ENCODE peak calls at places on chromosomes 7 and 10, in four cellular contexts. D, B, U and R are unnamed samples.

GRCh38 chr7:26361637-26362036 is 70.0 kb downstream of the SNX10 start:
- DNase-seq in B (no peak), U (no peak), D (no peak), R (no peak)

GRCh38 chr7:30923774-30924413 is 12.2 kb downstream of the AQP1 start:
- DNase-seq in B (no peak), U (no peak), D (no peak), R (no peak)

GRCh38 chr7:24366901-24367300 is 82.9 kb downstream of the NPY start:
- DNase-seq in B (no peak), D (no peak), U (no peak), R (no peak)

GRCh38 chr7:88664630-88665233 is 94.8 kb upstream of the ZNF804B start:
- DNase-seq in D (no peak), B (no peak), U (peak), R (no peak)

GRCh38 chr10:104498345-104498955 is 142.6 kb upstream of the SORCS3 start:
- DNase-seq in U (no peak), D (no peak), B (no peak), R (no peak)

GRCh38 chr10:23581906-23582305 is 143.0 kb downstream of the OTUD1 start:
- DNase-seq in B (no peak), U (no peak), D (no peak), R (no peak)

GRCh38 chr7:23315366-23315765 is 16.2 kb downstream of the MALSU1 start:
- DNase-seq in U (no peak), B (no peak), D (no peak), R (no peak)

GRCh38 chr7:2616387-2616966 is 15.3 kb upstream of the TTYH3 start:
- DNase-seq in B (no peak), U (no peak), D (no peak), R (no peak)

GRCh38 chr10:126571203-126571602 is 99.3 kb downstream of the C10orf90 start:
- DNase-seq in D (peak), U (peak), B (peak), R (no peak)

GRCh38 chr7:102292813-102293798 is 6.4 kb downstream of the SH2B2 start:
- DNase-seq in B (no peak), U (no peak), D (peak), R (no peak)

GRCh38 chr7:47045592-47045991 is 536.3 kb downstream of the TNS3 start:
- DNase-seq in D (no peak), U (no peak), B (no peak), R (no peak)

GRCh38 chr7:5408777-5409176 is 14.9 kb downstream of the TNRC18 start:
- DNase-seq in U (no peak), B (no peak), D (no peak), R (no peak)

GRCh38 chr10:43190775-43191174 is 52.5 kb downstream of the CSGALNACT2 start:
- DNase-seq in U (no peak), B (no peak), D (no peak), R (no peak)

GRCh38 chr7:51789494-51789893 is 472.9 kb upstream of the COBL start:
- DNase-seq in D (no peak), U (no peak), B (no peak), R (no peak)
- TF ChIP-seq RNF2 in D (no peak), U (no peak), B (no peak), R (no peak)

GRCh38 chr7:86972072-86972471 is 87.4 kb downstream of the ELAPOR2 start:
- DNase-seq in D (no peak), B (no peak), U (no peak), R (no peak)
- TF ChIP-seq RNF2 in D (no peak), B (no peak), U (no peak), R (no peak)

GRCh38 chr7:73520673-73521635 is 1.1 kb downstream of the BAZ1B start:
- DNase-seq in U (no peak), D (peak), B (no peak), R (peak)

GRCh38 chr7:73522081-73522818 is at the start of gene BAZ1B:
- DNase-seq in B (peak), U (peak), D (peak), R (peak)

GRCh38 chr7:73519867-73520672 is 2.0 kb downstream of the BAZ1B start:
- DNase-seq in U (no peak), B (peak), D (peak), R (peak)

GRCh38 chr7:73518470-73518869 is 3.6 kb downstream of the BAZ1B start:
- DNase-seq in B (no peak), U (no peak), D (no peak), R (no peak)

GRCh38 chr7:73521636-73522080 is 435 bp downstream of the BAZ1B start:
- DNase-seq in U (no peak), D (peak), B (peak), R (peak)
- TF ChIP-seq RNF2 in U (no peak), D (no peak), B (no peak), R (no peak)

DNA sequence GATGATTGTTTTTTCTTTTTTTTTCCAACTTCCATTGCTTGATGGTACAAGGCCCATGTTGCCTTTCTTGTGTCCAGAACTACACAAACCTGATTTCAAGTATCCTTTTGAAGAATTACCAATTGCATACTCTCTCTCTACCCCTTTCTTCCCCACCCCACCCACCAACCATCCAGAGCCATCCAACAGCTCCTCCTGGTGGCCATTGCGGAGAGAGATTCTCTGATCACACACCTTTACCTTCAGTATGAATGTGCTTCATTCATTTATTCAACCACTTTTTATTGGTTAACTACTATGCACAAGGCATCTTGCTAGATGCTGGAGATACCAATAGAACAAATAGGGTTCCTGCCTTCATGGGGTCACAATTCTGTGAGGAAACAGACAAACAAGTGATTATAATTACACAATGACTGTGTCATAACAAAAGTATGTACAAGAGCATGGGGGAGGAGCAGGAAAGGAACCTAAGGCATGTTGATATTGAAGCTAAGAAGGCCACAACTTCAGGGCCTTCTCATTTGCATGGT is 297.1 kb upstream of the LYZL1 start:
- DNase-seq in D (peak), B (peak), U (peak), R (peak)
- TF ChIP-seq RNF2 in D (no peak), B (no peak), U (no peak), R (no peak)

GRCh38 chr10:91034494-91035157 is 113.7 kb upstream of the ANKRD1 start:
- DNase-seq in U (no peak), B (peak), D (no peak), R (no peak)
- TF ChIP-seq RNF2 in U (no peak), B (no peak), D (no peak), R (no peak)

GRCh38 chr7:107118109-107118900 is 50.5 kb upstream of the HBP1 start:
- DNase-seq in B (no peak), U (no peak), D (peak), R (no peak)

GRCh38 chr7:107119376-107120100 is 49.3 kb upstream of the HBP1 start:
- DNase-seq in U (no peak), B (no peak), D (no peak), R (no peak)

GRCh38 chr7:107115114-107115513 is 53.7 kb upstream of the HBP1 start:
- DNase-seq in B (no peak), D (no peak), U (no peak), R (no peak)

GRCh38 chr7:107113866-107114265 is 54.9 kb upstream of the HBP1 start:
- DNase-seq in B (no peak), D (no peak), U (no peak), R (no peak)

DNA sequence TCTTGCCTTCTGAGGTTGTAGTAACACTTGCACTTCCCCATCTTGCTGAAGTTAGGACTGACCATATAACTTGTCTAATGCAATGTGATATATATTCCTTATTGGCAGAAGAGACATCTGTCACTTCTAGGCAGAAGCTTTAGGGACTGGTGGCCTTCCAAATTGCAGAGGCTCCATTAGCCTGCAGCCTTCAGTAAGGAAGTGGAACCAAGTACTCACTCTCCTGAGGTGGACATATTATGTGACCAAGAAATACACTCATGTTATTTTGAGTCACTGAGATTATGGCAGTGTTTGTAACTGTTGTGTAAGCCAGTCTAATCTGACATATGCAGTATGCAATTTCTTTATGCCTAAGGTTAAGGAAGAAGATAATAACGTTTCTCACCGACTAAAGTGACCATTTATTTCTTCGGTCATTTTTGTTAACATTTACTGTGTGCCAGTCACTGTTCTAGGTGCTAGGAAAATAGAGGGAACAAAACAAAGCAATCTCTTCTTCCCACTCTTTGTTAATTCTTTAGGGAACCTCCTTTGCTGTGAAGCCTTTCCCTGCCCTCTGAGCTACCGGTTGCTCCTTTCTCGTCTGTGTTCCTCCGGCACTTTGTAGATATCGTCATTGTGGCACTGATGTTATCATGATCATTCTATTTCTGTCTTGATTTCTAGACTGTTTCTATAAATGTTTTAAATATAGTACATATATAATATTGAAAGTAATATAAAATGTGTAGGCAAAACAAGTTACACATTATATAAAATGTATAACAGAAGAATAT is 52.9 kb upstream of the HBP1 start:
- DNase-seq in D (peak), B (no peak), U (no peak), R (no peak)
- TF ChIP-seq RNF2 in D (no peak), B (no peak), U (no peak), R (no peak)

GRCh38 chr10:132685121-132685891 is 100.6 kb downstream of the NKX6-2 start:
- DNase-seq in B (peak), U (no peak), D (peak), R (no peak)
- TF ChIP-seq RNF2 in B (no peak), U (no peak), D (no peak), R (no peak)

GRCh38 chr10:47127188-47127587 is 172.8 kb upstream of the GDF10 start:
- DNase-seq in D (no peak), U (no peak), B (no peak), R (no peak)

GRCh38 chr10:47116445-47116844 is 183.6 kb upstream of the GDF10 start:
- DNase-seq in D (no peak), B (no peak), U (no peak), R (no peak)

GRCh38 chr10:47118326-47118725 is 181.7 kb upstream of the GDF10 start:
- DNase-seq in U (no peak), B (no peak), D (no peak), R (no peak)

GRCh38 chr10:47123889-47124288 is 176.1 kb upstream of the GDF10 start:
- DNase-seq in B (no peak), D (no peak), U (no peak), R (no peak)

DNA sequence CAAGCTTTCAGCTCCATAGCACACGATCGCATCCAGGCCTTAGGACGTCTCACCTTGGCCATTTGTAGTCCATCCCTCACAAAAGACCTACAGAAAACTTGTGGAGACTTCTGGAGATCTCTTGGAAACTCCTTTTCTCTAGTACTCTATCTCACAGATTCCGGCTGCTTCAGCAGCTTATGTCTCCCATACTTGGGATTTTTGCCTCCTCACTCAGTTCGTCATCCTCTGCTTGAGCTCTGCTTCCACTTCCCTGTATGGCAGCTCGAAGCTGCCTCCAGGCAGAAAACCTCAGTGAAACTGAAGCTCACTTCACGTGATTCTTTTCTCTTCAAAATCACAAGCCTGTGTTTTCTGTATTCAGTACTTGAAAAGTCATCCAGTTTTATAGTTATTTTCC is 178.7 kb upstream of the GDF10 start:
- DNase-seq in D (no peak), B (no peak), U (no peak), R (no peak)
- TF ChIP-seq RNF2 in D (no peak), B (no peak), U (no peak), R (no peak)

GRCh38 chr7:80844916-80845315 is 73.9 kb downstream of the SEMA3C start:
- DNase-seq in U (no peak), D (no peak), B (no peak), R (no peak)

GRCh38 chr7:80847895-80848294 is 71.0 kb downstream of the SEMA3C start:
- DNase-seq in U (no peak), D (no peak), B (no peak), R (no peak)

GRCh38 chr7:80848841-80849240 is 70.0 kb downstream of the SEMA3C start:
- DNase-seq in U (no peak), B (no peak), D (no peak), R (no peak)

GRCh38 chr7:80843018-80843671 is 75.7 kb downstream of the SEMA3C start:
- DNase-seq in B (no peak), D (no peak), U (no peak), R (no peak)

GRCh38 chr7:80847027-80847426 is 71.8 kb downstream of the SEMA3C start:
- DNase-seq in B (no peak), U (no peak), D (no peak), R (no peak)
- TF ChIP-seq RNF2 in B (no peak), U (no peak), D (no peak), R (no peak)

GRCh38 chr10:617471-617870 is 72.0 kb downstream of the DIP2C start:
- DNase-seq in U (no peak), B (no peak), D (no peak), R (no peak)

GRCh38 chr10:619710-620109 is 69.8 kb downstream of the DIP2C start:
- DNase-seq in U (no peak), D (no peak), B (no peak), R (no peak)

GRCh38 chr10:620417-620816 is 69.1 kb downstream of the DIP2C start:
- DNase-seq in B (no peak), D (no peak), U (no peak), R (no peak)

GRCh38 chr10:620971-621370 is 68.5 kb downstream of the DIP2C start:
- DNase-seq in B (no peak), D (no peak), U (no peak), R (no peak)

DNA sequence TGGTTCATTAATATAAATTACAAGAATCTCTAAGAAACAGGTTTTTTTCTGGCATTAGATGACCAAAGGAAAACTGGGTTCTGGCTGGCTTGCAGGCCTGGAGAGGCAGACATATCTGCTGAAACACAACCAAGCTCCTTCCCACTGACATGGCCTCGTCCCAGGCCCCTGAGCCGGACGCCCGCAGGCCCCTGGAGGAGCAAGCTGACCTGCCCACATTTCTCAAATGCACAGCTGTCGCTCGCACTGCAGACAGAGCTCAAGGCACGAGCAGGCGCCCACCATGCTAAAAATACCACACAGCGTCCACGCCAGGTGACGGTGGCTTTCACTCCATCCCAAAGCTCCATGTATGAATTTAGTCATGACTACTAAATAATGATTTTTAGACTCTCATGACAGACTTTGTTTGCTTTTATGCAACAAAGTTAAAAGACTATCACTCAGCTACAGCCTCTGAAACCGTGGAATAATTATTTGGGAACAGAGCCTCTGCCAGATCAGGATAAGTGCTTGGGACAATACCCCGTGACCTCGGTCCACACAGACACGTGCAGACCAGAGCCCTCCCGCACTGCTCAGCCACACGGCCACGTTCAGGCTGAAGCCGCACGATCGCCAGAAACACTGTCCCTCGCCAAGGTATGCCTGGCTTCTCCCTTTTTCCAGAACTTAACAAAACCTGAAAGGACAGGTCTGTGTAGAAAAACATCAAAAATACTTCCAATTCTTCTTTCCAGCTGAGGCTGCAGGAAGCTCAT is 71.1 kb downstream of the DIP2C start:
- DNase-seq in U (no peak), B (no peak), D (no peak), R (no peak)
- TF ChIP-seq RNF2 in U (no peak), B (no peak), D (no peak), R (no peak)